ENCODE peak calls at places on chromosome 17, in four cellular contexts. H is K562, Y is HCT116, B is GM12878. N is an unnamed sample.

GRCh38 chr17:81251943-81252301 is 12.8 kb downstream of the NDUFAF8 start:
- DNase-seq in H (no peak), Y (no peak), B (no peak), N (no peak)

GRCh38 chr17:83116783-83117555 is 37.6 kb downstream of the METRNL start:
- DNase-seq in H (no peak), Y (no peak), B (no peak), N (no peak)

GRCh38 chr17:72719206-72719581 is 373.3 kb downstream of the SLC39A11 start:
- DNase-seq in H (no peak), Y (no peak), B (no peak), N (no peak)

GRCh38 chr17:77423589-77424451 is 283.1 kb downstream of the SEC14L1 start:
- DNase-seq in H (no peak), Y (no peak), B (no peak), N (peak)

GRCh38 chr17:312476-313148 is 40.0 kb downstream of the RPH3AL start:
- DNase-seq in H (no peak), Y (no peak), B (no peak), N (no peak)

GRCh38 chr17:50841949-50842354 is 6.6 kb downstream of the WFIKKN2 start:
- DNase-seq in H (peak), Y (peak), B (no peak), N (peak)

GRCh38 chr17:29749045-29749825 is 126.5 kb upstream of the CORO6 start:
- DNase-seq in H (no peak), Y (no peak), B (no peak), N (no peak)

GRCh38 chr17:50037321-50038107 is 18.4 kb upstream of the ITGA3 start:
- DNase-seq in H (no peak), Y (no peak), B (no peak), N (peak)

GRCh38 chr17:81437221-81437651 is 42.0 kb downstream of the BAHCC1 start:
- DNase-seq in H (no peak), Y (no peak), B (no peak), N (peak)

GRCh38 chr17:64036198-64036922 is 15.9 kb upstream of the ICAM2 start:
- DNase-seq in H (peak), Y (peak), B (no peak), N (no peak)

GRCh38 chr17:67833946-67834631 is 8.8 kb downstream of the BPTF start:
- DNase-seq in H (peak), Y (no peak), B (no peak), N (no peak)

GRCh38 chr17:67830440-67830839 is 5.1 kb downstream of the BPTF start:
- DNase-seq in H (no peak), Y (no peak), B (no peak), N (peak)

GRCh38 chr17:67833134-67833533 is 7.8 kb downstream of the BPTF start:
- DNase-seq in H (no peak), Y (no peak), B (no peak), N (no peak)

GRCh38 chr17:67829331-67829730 is 4.0 kb downstream of the BPTF start:
- DNase-seq in H (no peak), Y (no peak), B (peak), N (no peak)

GRCh38 chr17:67831268-67831667 is 6.0 kb downstream of the BPTF start:
- DNase-seq in H (no peak), Y (no peak), B (no peak), N (no peak)
- H3K4me3 ChIP-seq in H (no peak), Y (no peak), B (no peak), N (no peak)

DNA sequence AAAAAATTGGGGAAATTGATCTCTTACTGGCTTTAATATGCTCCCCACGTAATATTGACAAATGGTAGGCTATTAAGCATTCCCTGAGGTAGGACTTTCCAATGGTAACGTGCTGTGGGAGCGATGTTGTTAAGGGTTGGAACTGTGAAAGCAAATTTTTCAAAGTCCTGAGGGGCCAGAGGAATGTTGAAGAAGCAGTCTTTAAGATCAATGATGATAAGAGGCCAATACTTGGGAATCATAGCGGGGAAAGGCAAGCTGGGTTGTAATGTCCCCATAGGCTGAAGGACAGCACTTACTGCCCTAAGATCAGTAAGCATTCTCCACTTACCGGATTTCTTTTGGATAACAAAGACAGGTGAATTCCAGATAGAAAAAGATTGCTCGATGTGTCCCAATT is 69.6 kb upstream of the ARL4D start:
- DNase-seq in H (no peak), Y (no peak), B (no peak), N (no peak)
- TF ChIP-seq ZBTB33 in H (no peak), Y (no peak), B (no peak), N (no peak)

DNA sequence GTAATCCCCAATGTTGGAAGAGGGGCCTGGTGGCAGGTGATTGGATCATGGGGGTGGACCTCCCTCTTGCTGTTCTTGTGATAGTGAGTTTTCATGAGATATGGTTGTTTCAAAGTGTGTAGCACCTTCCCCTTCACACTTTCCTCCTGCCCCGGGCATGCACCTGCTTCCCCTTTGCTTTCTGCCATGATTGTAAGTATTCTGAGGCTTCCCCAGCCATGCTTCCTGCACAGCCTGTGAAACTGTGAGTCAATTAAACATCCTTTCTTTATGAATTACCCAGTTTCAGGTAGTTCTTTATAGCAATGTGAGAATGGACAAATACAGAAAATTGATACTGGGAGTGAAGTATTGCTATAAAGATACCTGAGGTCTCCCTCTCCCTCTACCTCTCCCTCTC is 29.4 kb downstream of the RNF112 start:
- DNase-seq in H (no peak), Y (no peak), B (no peak), N (no peak)
- H3K4me3 ChIP-seq in H (no peak), Y (no peak), B (no peak), N (no peak)

GRCh38 chr17:53336281-53336680 is 486.4 kb upstream of the KIF2B start:
- DNase-seq in H (no peak), Y (no peak), B (no peak), N (no peak)
- TF ChIP-seq ZBTB33 in H (no peak), Y (no peak), B (no peak), N (no peak)

GRCh38 chr17:1709971-1710806 is at the start of gene TLCD2:
- DNase-seq in H (peak), Y (peak), B (no peak), N (peak)

GRCh38 chr17:1710807-1711553 is 803 bp upstream of the TLCD2 start:
- DNase-seq in H (no peak), Y (no peak), B (no peak), N (no peak)

GRCh38 chr17:1711804-1712203 is 1.6 kb upstream of the TLCD2 start:
- DNase-seq in H (no peak), Y (no peak), B (no peak), N (no peak)

GRCh38 chr17:1707107-1707506 is 3.1 kb downstream of the TLCD2 start:
- DNase-seq in H (no peak), Y (no peak), B (no peak), N (no peak)

GRCh38 chr17:1709403-1709891 is 730 bp downstream of the TLCD2 start:
- DNase-seq in H (no peak), Y (no peak), B (no peak), N (peak)
- H3K4me3 ChIP-seq in H (no peak), Y (peak), B (no peak), N (peak)

N was measured in SK-N-SH.